ENCODE peak calls at places on chromosomes 13 and 19, in ten cellular contexts. U, N, F, W, R, Z, E, M, X and Q are unnamed samples.

GRCh38 chr19:42254850-42255765 is at the start of gene ERF:
- DNase-seq in Z (peak; percentile 98), F (peak; percentile 81), U (peak; percentile 92), M (peak; percentile 95), W (peak; percentile 98), E (peak; percentile 93), X (peak; percentile 96), N (peak; percentile 95), R (peak; percentile 95), Q (peak; percentile 96)

GRCh38 chr13:94268661-94269060 is 210.8 kb downstream of the DCT start:
- DNase-seq in X (no peak), U (no peak), E (no peak), N (no peak), M (no peak), F (no peak), W (no peak), R (no peak), Z (no peak), Q (no peak)

GRCh38 chr19:14072535-14073231 is at the start of gene MISP3:
- DNase-seq in E (no peak), Z (peak; percentile 86), N (peak; percentile 49), R (no peak), W (peak; percentile 70), X (peak; percentile 88), U (peak; percentile 91), F (no peak), M (peak; percentile 35), Q (peak; percentile 47)

GRCh38 chr19:35987571-35987896 is 7.5 kb upstream of the SDHAF1 start:
- DNase-seq in M (no peak), U (no peak), W (no peak), E (no peak), N (no peak), X (no peak), Z (no peak), R (no peak), F (no peak), Q (no peak)

GRCh38 chr19:14516746-14517438 is 1.3 kb downstream of the DNAJB1 start:
- DNase-seq in X (no peak), M (no peak), Z (no peak), N (no peak), E (peak; percentile 42), R (peak; percentile 41), W (no peak), F (no peak), U (peak; percentile 50), Q (no peak)

GRCh38 chr13:66994097-66994496 is 236.0 kb downstream of the PCDH9 start:
- DNase-seq in R (no peak), F (peak; percentile 74), E (no peak), U (peak; percentile 47), M (no peak), X (peak; percentile 68), W (peak; percentile 92), N (peak; percentile 45), Z (peak; percentile 75), Q (peak; percentile 93)

GRCh38 chr13:102877285-102877684 is 31.5 kb downstream of the ERCC5 start:
- DNase-seq in U (no peak), X (no peak), M (no peak), N (no peak), F (no peak), Z (no peak), E (no peak), R (no peak), W (no peak), Q (no peak)

GRCh38 chr13:23993439-23993980 is 96.2 kb upstream of the C1QTNF9B start:
- DNase-seq in M (no peak), Z (no peak), N (no peak), W (no peak), E (no peak), F (no peak), X (no peak), R (no peak), U (no peak), Q (no peak)

GRCh38 chr19:55099557-55100506 is 17.6 kb downstream of the PPP1R12C start:
- DNase-seq in X (no peak), M (peak; percentile 16), R (no peak), U (no peak), E (no peak), F (no peak), W (peak; percentile 46), Z (no peak), N (no peak), Q (no peak)

GRCh38 chr19:31674503-31675186 is 325.4 kb upstream of the TSHZ3 start:
- DNase-seq in M (no peak), R (no peak), X (no peak), E (no peak), F (no peak), W (no peak), U (no peak), N (no peak), Z (no peak), Q (no peak)

GRCh38 chr19:3047307-3048189 is 14.7 kb downstream of the TLE5 start:
- DNase-seq in E (peak; percentile 71), X (peak; percentile 77), U (peak; percentile 89), Z (peak; percentile 87), M (peak; percentile 91), N (peak; percentile 79), W (peak; percentile 92), F (peak; percentile 78), R (peak; percentile 67), Q (peak; percentile 65)

GRCh38 chr19:40005670-40006272 is 8.9 kb downstream of the ZNF546 start:
- DNase-seq in R (no peak), W (no peak), E (no peak), F (no peak), Z (no peak), M (no peak), U (no peak), X (no peak), N (no peak), Q (no peak)

GRCh38 chr19:40009674-40010073 is 12.8 kb downstream of the ZNF546 start:
- DNase-seq in X (no peak), W (no peak), Z (no peak), N (no peak), R (no peak), M (no peak), U (no peak), F (no peak), E (no peak), Q (no peak)

GRCh38 chr19:40006273-40006691 is 9.4 kb downstream of the ZNF546 start:
- DNase-seq in U (no peak), X (no peak), F (no peak), W (no peak), N (no peak), E (no peak), Z (no peak), M (no peak), R (no peak), Q (no peak)
- H3K9me3 ChIP-seq in U (no peaks in the 10 kb centered on the region), X (no peaks in the 10 kb centered on the region), F (no peaks in the 10 kb centered on the region), W (peaks cover 7% of the 10 kb centered on the region), N (peaks cover 21% of the 10 kb centered on the region), E (no peaks in the 10 kb centered on the region), Z (peaks cover 21% of the 10 kb centered on the region), M (no peaks in the 10 kb centered on the region), R (no peaks in the 10 kb centered on the region), Q (no peaks in the 10 kb centered on the region)

DNA sequence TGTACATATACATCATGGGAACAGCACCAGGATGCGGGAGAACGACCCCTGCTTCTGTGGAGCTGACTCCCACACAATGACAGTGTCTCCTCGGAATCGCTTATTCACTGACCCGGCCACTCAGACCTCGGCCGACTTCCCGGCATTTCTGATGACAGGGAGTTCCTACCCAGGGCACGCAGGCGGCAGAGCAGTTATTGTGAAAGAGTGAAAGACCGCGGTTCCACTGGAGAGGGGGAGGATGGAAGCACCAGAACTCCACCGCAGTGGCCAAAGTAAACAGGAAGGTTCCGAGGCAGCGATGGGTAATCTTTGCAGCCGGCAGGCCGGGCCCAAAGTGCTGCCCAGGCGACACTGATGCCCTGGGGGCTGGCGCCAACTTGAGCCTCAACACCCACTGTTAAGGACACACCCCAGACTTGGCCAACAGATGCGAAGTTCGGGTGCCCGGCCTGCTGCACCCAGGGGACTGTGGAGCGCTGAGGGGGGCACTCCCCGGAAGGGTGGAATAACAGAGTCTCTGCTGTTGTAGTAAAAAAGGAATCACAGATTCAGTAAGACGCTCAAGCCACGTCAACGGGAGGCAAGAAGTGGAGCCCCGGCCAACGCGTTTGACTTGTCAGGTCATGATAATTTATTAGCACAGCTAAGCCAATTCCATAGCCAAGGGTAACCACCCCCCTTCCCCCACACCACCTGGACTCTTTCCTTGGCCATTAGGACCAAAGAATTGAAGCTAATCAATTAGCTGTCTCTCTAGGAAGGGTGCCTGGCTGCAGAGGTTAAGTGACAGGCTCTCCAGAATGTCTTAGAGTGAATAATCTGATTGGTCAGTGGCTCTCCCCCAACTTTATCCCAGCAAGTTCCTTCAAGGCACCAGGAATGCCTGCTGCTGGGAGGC is 5.8 kb downstream of the MLLT1 start:
- DNase-seq in W (no peak), R (no peak), F (peak; percentile 36), M (peak; percentile 77), N (peak; percentile 84), E (no peak), Z (peak; percentile 89), X (peak; percentile 77), U (no peak), Q (peak; percentile 60)
- H3K4me1 ChIP-seq in W (peaks cover 50% of the 10 kb centered on the region), R (peaks cover 42% of the 10 kb centered on the region), F (peaks cover 26% of the 10 kb centered on the region), M (peaks cover 30% of the 10 kb centered on the region), N (peaks cover 99% of the 10 kb centered on the region), E (peaks cover 6% of the 10 kb centered on the region), Z (peaks cover 99% of the 10 kb centered on the region), X (peaks cover 89% of the 10 kb centered on the region), U (no peaks in the 10 kb centered on the region), Q (peaks cover 35% of the 10 kb centered on the region)

DNA sequence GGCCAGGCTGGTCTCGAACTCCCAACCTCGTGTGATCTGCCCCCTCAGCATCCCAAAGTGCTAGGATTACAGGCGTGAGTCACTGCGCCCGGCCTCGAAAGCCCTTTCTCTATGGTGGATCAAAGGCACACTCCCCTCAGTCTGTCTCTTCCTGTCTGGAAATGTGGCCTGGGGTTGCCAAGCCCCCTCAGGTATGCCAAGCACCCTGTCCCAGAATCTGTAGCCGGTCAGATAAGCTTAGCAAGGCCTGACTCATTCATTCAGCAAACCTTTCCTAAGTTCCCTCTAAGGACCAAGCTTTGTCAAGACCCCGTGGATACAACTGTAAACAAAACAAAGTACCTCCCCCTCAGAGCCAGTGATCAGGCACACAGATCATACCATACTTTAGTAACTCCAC is 14.1 kb downstream of the NUCB1 start:
- DNase-seq in Z (no peak), E (no peak), X (no peak), F (no peak), R (no peak), N (no peak), M (no peak), U (no peak), W (no peak), Q (no peak)
- H3K36me3 ChIP-seq in Z (peaks cover 88% of the 10 kb centered on the region), E (peaks cover 45% of the 10 kb centered on the region), X (peaks cover 13% of the 10 kb centered on the region), F (peaks cover 58% of the 10 kb centered on the region), R (peaks cover 48% of the 10 kb centered on the region), N (peaks cover 99% of the 10 kb centered on the region), M (no peaks in the 10 kb centered on the region), U (peaks cover 24% of the 10 kb centered on the region), W (no peaks in the 10 kb centered on the region), Q (peaks cover 32% of the 10 kb centered on the region)

GRCh38 chr13:52161193-52161646 is 1.8 kb upstream of the NEK3 start:
- DNase-seq in X (no peak), W (no peak), N (no peak), F (no peak), E (no peak), R (no peak), M (no peak), Z (no peak), U (peak; percentile 71), Q (no peak)
- H3K9me3 ChIP-seq in X (no peaks in the 10 kb centered on the region), W (no peaks in the 10 kb centered on the region), N (no peaks in the 10 kb centered on the region), F (peaks cover 4% of the 10 kb centered on the region), E (no peaks in the 10 kb centered on the region), R (no peaks in the 10 kb centered on the region), M (no peaks in the 10 kb centered on the region), Z (no peaks in the 10 kb centered on the region), U (no peaks in the 10 kb centered on the region), Q (peaks cover 4% of the 10 kb centered on the region)